ENCODE peak calls at places on chromosome 1, in ten cellular contexts. I, W, C, Y, Z, E, B, Q, U and A are unnamed samples.

GRCh38 chr1:201279313-201279712 is 4.0 kb upstream of the PKP1 start:
- DNase-seq in C (no peak), U (peak; percentile 46), I (no peak), Y (no peak), Z (no peak), W (peak; percentile 32), B (no peak), Q (no peak), E (peak; percentile 30), A (peak; percentile 89)

GRCh38 chr1:32142446-32143301 is 34.8 kb downstream of the KPNA6 start:
- DNase-seq in C (peak; percentile 39), W (peak; percentile 80), Y (peak; percentile 75), Q (no peak), B (peak; percentile 31), U (peak; percentile 88), I (no peak), Z (no peak), E (peak; percentile 46), A (peak; percentile 37)

GRCh38 chr1:2372551-2373490 is 18.5 kb downstream of the MORN1 start:
- DNase-seq in U (no peak), Y (no peak), I (peak; percentile 10), Z (no peak), W (no peak), C (no peak), E (no peak), Q (no peak), B (no peak), A (peak; percentile 80)

GRCh38 chr1:11845641-11846335 is 1.8 kb downstream of the NPPA start:
- DNase-seq in B (no peak), Q (no peak), W (no peak), E (no peak), Y (no peak), I (no peak), Z (no peak), U (peak; percentile 24), C (no peak), A (no peak)

GRCh38 chr1:112396668-112397025 is 633 bp downstream of the CTTNBP2NL start:
- DNase-seq in Z (no peak), U (peak; percentile 21), E (no peak), C (no peak), I (no peak), Y (no peak), Q (no peak), B (no peak), W (no peak), A (no peak)

GRCh38 chr1:55876276-55877060 is 661.3 kb upstream of the USP24 start:
- DNase-seq in C (no peak), Z (no peak), I (no peak), Q (no peak), E (peak; percentile 30), W (no peak), U (no peak), Y (no peak), B (no peak), A (no peak)

GRCh38 chr1:239733995-239734394 is 347.6 kb downstream of the CHRM3 start:
- DNase-seq in Z (no peak), Q (no peak), Y (no peak), I (no peak), B (no peak), E (no peak), U (no peak), W (no peak), C (no peak), A (no peak)

GRCh38 chr1:7174561-7174960 is 389.3 kb downstream of the CAMTA1 start:
- DNase-seq in C (no peak), Z (no peak), I (no peak), E (no peak), Q (no peak), Y (no peak), U (no peak), W (no peak), B (no peak), A (no peak)

GRCh38 chr1:245310605-245311531 is 156.1 kb downstream of the KIF26B start:
- DNase-seq in I (no peak), B (no peak), W (peak; percentile 21), E (peak; percentile 18), Q (no peak), U (no peak), Y (no peak), C (no peak), Z (no peak), A (peak; percentile 78)

GRCh38 chr1:15151377-15151806 is 2.2 kb upstream of the TMEM51 start:
- DNase-seq in U (no peak), Z (no peak), Y (no peak), B (no peak), I (no peak), E (no peak), C (no peak), W (peak; percentile 38), Q (no peak), A (no peak)

GRCh38 chr1:156123356-156124196 is 9.1 kb downstream of the LMNA start:
- DNase-seq in Z (peak; percentile 91), B (peak; percentile 95), Y (no peak), Q (peak; percentile 98), W (peak; percentile 98), I (peak; percentile 94), U (peak; percentile 98), E (peak; percentile 96), C (peak; percentile 97), A (peak; percentile 98)

GRCh38 chr1:228366062-228366850 is 40.4 kb downstream of the TRIM11 start:
- DNase-seq in I (no peak), U (no peak), C (peak; percentile 7), B (no peak), Q (peak; percentile 77), Y (no peak), Z (no peak), W (no peak), E (no peak), A (peak; percentile 80)

GRCh38 chr1:1223321-1223720 is 8.5 kb downstream of the SDF4 start:
- DNase-seq in E (no peak), C (no peak), U (no peak), Q (no peak), Z (no peak), Y (no peak), I (no peak), W (no peak), B (no peak), A (no peak)

GRCh38 chr1:28240024-28240423 is 4.1 kb downstream of the ATP5IF1 start:
- DNase-seq in I (no peak), Q (no peak), B (no peak), U (no peak), Y (no peak), W (no peak), E (no peak), Z (no peak), C (no peak), A (no peak)
- TF ChIP-seq POLR2A in I (no peak), Q (no peak), B (no peak), U (no peak), Y (no peak), W (no peak), E (no peak), Z (no peak), C (no peak), A (no peak)

GRCh38 chr1:18256318-18257235 is 149.0 kb downstream of the IGSF21 start:
- DNase-seq in I (peak; percentile 51), Y (peak; percentile 15), Q (no peak), Z (no peak), B (peak; percentile 47), C (no peak), U (no peak), E (peak; percentile 69), W (peak; percentile 64), A (no peak)
- TF ChIP-seq CTCF in I (no peak), Y (no peak), Q (no peak), Z (no peak), B (no peak), C (no peak), U (no peak), E (no peak), W (no peak), A (no peak)

GRCh38 chr1:165828581-165829329 is 1.3 kb downstream of the UCK2 start:
- DNase-seq in E (peak; percentile 80), Y (peak; percentile 82), I (peak; percentile 51), C (peak; percentile 30), W (peak; percentile 66), Q (no peak), U (peak; percentile 90), B (peak; percentile 67), Z (peak; percentile 58), A (peak; percentile 28)
- TF ChIP-seq POLR2A in E (no peak), Y (peak; percentile 56), I (no peak), C (no peak), W (no peak), Q (no peak), U (peak; percentile 73), B (no peak), Z (peak; percentile 16), A (no peak)

GRCh38 chr1:45339694-45340558 is at the start of the genes MUTYH and TOE1:
- DNase-seq in B (peak; percentile 94), Y (peak; percentile 82), U (peak; percentile 86), I (peak; percentile 94), Z (peak; percentile 79), C (peak; percentile 88), Q (peak; percentile 95), W (peak; percentile 95), E (peak; percentile 93), A (peak; percentile 87)
- TF ChIP-seq CTCF in B (no peak), Y (no peak), U (peak; percentile 0), I (no peak), Z (no peak), C (peak; percentile 10), Q (no peak), W (no peak), E (no peak), A (no peak)

DNA sequence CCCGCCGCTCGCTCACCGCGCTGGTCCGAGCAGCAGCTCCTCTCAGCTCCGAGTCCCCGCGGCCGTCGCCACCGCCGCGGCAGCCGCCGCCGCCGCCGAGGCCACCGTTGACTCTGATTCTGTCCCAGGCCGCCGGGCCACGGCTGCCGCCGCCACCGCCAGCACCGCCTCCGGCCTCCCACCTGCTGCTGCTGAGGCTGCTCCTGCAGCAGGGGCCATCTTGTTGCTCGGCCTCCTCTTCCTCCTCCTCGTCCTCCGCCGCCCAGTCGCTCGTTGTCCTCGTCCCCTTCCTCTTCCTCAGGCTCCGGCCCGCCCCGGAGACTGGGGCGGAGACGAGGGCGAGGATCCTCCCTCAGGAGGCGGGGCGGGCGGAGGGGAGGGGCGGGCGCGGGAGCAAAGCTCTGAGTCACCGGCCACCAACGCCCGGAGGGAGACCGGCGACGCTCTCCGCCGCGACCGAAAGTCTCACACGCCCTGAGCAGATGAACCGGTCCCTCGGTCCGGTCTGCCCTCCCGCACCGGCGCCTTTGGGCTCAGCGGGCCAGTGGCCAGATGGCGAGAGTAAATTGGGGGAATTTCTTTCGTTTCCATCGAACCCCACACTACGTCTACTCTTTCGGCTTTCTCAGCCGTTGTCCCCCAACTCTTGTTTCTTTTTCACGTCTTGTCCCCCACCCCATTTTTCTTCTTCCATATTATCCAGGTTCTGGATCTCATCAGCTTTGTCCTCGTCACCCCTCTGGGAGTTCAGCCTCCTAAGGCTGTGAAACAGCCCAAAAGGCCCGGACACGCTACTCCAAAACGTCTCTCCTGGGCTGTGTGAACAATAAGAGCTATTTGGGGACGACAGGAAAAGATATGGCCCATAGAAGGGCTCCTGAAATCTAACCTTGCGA is at the start of gene RC3H1:
- DNase-seq in C (peak; percentile 87), B (peak; percentile 91), Q (peak; percentile 94), U (peak; percentile 75), I (peak; percentile 96), Z (peak; percentile 69), W (peak; percentile 90), E (peak; percentile 94), Y (peak; percentile 67), A (peak; percentile 88)
- TF ChIP-seq POLR2A in C (peak; percentile 96), B (peak; percentile 87), Q (peak; percentile 74), U (peak; percentile 91), I (peak; percentile 94), Z (peak; percentile 70), W (peak; percentile 86), E (peak; percentile 83), Y (peak; percentile 88), A (peak; percentile 64)

GRCh38 chr1:150235436-150235851 is 468 bp downstream of the ANP32E start:
- DNase-seq in I (no peak), C (peak; percentile 46), W (peak; percentile 35), Y (peak; percentile 47), B (no peak), U (no peak), Q (peak; percentile 76), E (no peak), Z (no peak), A (no peak)
- TF ChIP-seq CTCF in I (no peak), C (no peak), W (no peak), Y (no peak), B (no peak), U (no peak), Q (no peak), E (no peak), Z (no peak), A (no peak)